ENCODE peak calls at places on chromosomes 6 and 20, in five cellular contexts. H is SK-N-SH, M is GM12878, O is K562, K is GM12892. T is an unnamed sample.

GRCh38 chr20:31485450-31486339 is 10.6 kb downstream of the REM1 start:
- DNase-seq in H (peak), M (no peak), O (peak), K (no peak), T (no peak)

GRCh38 chr6:138805431-138805830 is 9.5 kb downstream of the ECT2L start:
- DNase-seq in H (no peak), M (no peak), O (no peak), K (no peak), T (no peak)

GRCh38 chr6:148164645-148165044 is 178.0 kb upstream of the SASH1 start:
- DNase-seq in H (no peak), M (no peak), O (peak), K (no peak), T (no peak)

GRCh38 chr6:6842301-6842700 is 253.8 kb downstream of the LY86 start:
- DNase-seq in H (no peak), M (no peak), O (no peak), K (no peak), T (no peak)

GRCh38 chr6:75409928-75410327 is 83.7 kb downstream of the FILIP1 start:
- DNase-seq in H (no peak), M (no peak), O (no peak), K (no peak), T (no peak)

GRCh38 chr6:100167585-100167984 is 173.6 kb upstream of the MCHR2 start:
- DNase-seq in H (no peak), M (no peak), O (no peak), K (no peak), T (no peak)

GRCh38 chr6:133764011-133764812 is 124.7 kb upstream of the TCF21 start:
- DNase-seq in H (no peak), M (no peak), O (no peak), K (no peak), T (no peak)

GRCh38 chr20:51132286-51132810 is 109.4 kb upstream of the KCNG1 start:
- DNase-seq in H (no peak), M (no peak), O (no peak), K (no peak), T (no peak)

GRCh38 chr6:161836643-161837448 is 563.0 kb upstream of the AGPAT4 start:
- DNase-seq in H (no peak), M (no peak), O (no peak), K (no peak), T (no peak)

GRCh38 chr20:22374678-22375590 is 209.4 kb downstream of the FOXA2 start:
- DNase-seq in H (no peak), M (no peak), O (no peak), K (no peak), T (no peak)

GRCh38 chr6:148193063-148193680 is 149.5 kb upstream of the SASH1 start:
- DNase-seq in H (no peak), M (no peak), O (no peak), K (no peak), T (no peak)

GRCh38 chr20:16125810-16126209 is 447.4 kb downstream of the KIF16B start:
- DNase-seq in H (no peak), M (no peak), O (no peak), K (no peak), T (no peak)

GRCh38 chr20:19430641-19431307 is 218.3 kb downstream of the SLC24A3 start:
- DNase-seq in H (no peak), M (no peak), O (no peak), K (no peak), T (no peak)

GRCh38 chr6:138691595-138692057 is 81.9 kb upstream of the CCDC28A start:
- DNase-seq in H (no peak), M (no peak), O (no peak), K (no peak), T (no peak)

GRCh38 chr6:143941852-143942627 is 66.0 kb downstream of the PLAGL1 start:
- DNase-seq in H (peak), M (no peak), O (peak), K (peak), T (no peak)

GRCh38 chr20:62840244-62841197 is 21.1 kb downstream of the TCFL5 start:
- DNase-seq in H (peak), M (no peak), O (no peak), K (no peak), T (no peak)

GRCh38 chr6:136696238-136696637 is 96.0 kb downstream of the MAP3K5 start:
- DNase-seq in H (no peak), M (no peak), O (no peak), K (no peak), T (no peak)

GRCh38 chr6:97401533-97401932 is 118.5 kb upstream of the MMS22L start:
- DNase-seq in H (no peak), M (no peak), O (no peak), K (no peak), T (no peak)

GRCh38 chr6:136067731-136068341 is 182.3 kb downstream of the MTFR2 start:
- DNase-seq in H (no peak), M (no peak), O (no peak), K (no peak), T (no peak)

GRCh38 chr6:58073263-58073662 is 755.8 kb downstream of the PRIM2 start:
- DNase-seq in H (no peak), M (no peak), O (no peak), K (no peak), T (no peak)

GRCh38 chr20:62723351-62723750 is 14.7 kb downstream of the NTSR1 start:
- DNase-seq in H (no peak), M (no peak), O (no peak), K (no peak), T (no peak)

GRCh38 chr6:142413111-142413510 is 111.3 kb downstream of the ADGRG6 start:
- DNase-seq in H (no peak), M (no peak), O (no peak), K (no peak), T (no peak)

GRCh38 chr20:24953204-24953565 is 4.1 kb downstream of the CST7 start:
- DNase-seq in H (no peak), M (no peak), O (no peak), K (no peak), T (no peak)

GRCh38 chr6:111985202-111985731 is 68.6 kb upstream of the CCN6 start:
- DNase-seq in H (no peak), M (no peak), O (no peak), K (no peak), T (no peak)

GRCh38 chr20:41138527-41139226 is 1.3 kb downstream of the PLCG1 start:
- DNase-seq in H (peak), M (no peak), O (no peak), K (no peak), T (no peak)

GRCh38 chr6:139277161-139277560 is 14.6 kb downstream of the TXLNB start:
- DNase-seq in H (no peak), M (no peak), O (no peak), K (no peak), T (no peak)

GRCh38 chr6:43970913-43971775 is 156.1 kb downstream of the MRPL14 start:
- DNase-seq in H (no peak), M (no peak), O (peak), K (no peak), T (no peak)

GRCh38 chr6:41625442-41625841 is 12.8 kb upstream of the MDFI start:
- DNase-seq in H (no peak), M (no peak), O (no peak), K (no peak), T (no peak)

GRCh38 chr6:82704048-82704447 is 340.4 kb downstream of the TPBG start:
- DNase-seq in H (no peak), M (no peak), O (no peak), K (no peak), T (no peak)

GRCh38 chr6:151731313-151731712 is 76.2 kb upstream of the ESR1 start:
- DNase-seq in H (no peak), M (no peak), O (no peak), K (no peak), T (no peak)

GRCh38 chr6:92495246-92495645 is 924.1 kb downstream of the EPHA7 start:
- DNase-seq in H (no peak), M (no peak), O (no peak), K (no peak), T (no peak)

GRCh38 chr20:6583134-6583738 is 184.2 kb upstream of the BMP2 start:
- DNase-seq in H (peak), M (peak), O (no peak), K (no peak), T (peak)

DNA sequence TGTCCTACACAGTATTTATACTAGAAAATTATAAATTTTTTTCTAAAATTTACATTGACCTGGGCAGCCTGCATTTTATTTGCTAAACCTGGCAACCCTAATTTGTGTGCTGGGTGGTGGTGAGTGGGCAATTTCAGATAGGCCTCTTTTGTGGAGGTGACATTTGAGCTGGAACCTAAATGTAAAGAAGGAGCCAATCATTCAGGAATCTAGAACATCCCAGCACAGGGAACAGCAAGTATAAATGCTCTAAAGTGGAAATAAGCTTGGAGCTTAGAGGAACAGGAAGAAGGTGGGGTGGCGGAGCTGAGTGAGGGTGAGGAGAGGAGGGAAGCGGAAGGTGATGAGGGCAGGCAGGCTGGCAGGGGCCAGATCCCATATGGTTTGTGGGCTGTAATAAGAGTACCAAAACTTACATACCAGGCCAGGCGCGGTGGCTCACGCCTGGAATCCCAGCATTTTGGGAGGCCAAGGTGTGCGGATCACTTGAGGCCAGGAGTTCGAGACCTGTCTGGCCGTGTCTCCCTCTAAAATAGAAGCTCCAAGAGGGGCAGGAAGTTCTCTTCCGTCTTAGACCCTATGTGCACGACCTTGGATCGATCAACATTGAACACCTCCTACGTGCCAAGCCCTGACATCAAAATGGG is 549 bp upstream of the CSE1L start:
- DNase-seq in H (peak), M (no peak), O (peak), K (no peak), T (no peak)
- TF ChIP-seq TAF1 in H (no peak), M (no peak), O (no peak), K (no peak), T (no peak)

DNA sequence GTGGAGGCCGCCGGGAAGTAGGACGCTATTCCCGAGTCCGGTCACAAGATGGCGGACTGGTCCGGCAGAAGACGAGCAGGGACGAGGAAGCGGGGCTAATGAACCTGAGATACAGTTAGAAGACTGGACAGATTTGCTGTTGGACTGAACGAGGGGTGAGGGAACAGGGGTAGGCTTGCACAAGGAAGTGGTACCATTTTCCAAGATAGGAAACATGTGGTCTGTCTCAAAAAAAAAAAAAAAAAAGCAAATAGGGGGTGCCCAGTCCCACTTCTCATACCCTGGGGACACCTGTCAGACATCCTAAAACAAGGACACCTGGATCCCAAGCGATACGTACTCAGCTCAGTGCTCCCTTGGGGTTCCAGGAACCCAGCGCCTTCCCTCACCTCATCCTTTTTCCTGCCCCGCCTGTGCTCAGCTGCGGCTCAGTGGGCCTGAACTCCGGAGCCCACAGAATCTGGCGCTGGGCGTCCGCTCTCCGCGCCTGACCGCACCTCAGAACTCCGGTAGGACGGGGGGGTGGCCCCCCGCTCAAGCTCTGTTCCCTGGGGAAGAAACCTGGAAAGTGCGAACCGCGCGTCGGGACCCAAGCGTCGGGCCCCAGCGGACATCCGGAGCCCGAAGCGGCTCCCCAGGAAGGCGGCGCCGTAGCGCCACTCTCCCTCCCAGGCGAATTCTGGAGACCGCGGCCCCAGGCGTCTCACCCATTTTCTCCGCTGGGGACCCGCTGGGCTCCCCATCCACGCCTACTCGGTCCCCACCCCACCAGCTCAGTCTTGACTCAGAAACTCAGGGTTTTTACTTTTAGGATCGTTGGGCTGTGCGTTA is at the start of gene LY6G5C:
- DNase-seq in H (peak), M (no peak), O (peak), K (peak), T (peak)
- TF ChIP-seq POLR2AphosphoS5 in H (no peak), M (no peak), O (no peak), K (no peak), T (no peak)

GRCh38 chr6:165468836-165469235 is 159.4 kb upstream of the C6orf118 start:
- DNase-seq in H (no peak), M (no peak), O (no peak), K (no peak), T (no peak)

GRCh38 chr6:165468361-165468760 is 159.0 kb upstream of the C6orf118 start:
- DNase-seq in H (no peak), M (no peak), O (no peak), K (no peak), T (no peak)

GRCh38 chr6:165469483-165469882 is 160.1 kb upstream of the C6orf118 start:
- DNase-seq in H (no peak), M (no peak), O (no peak), K (no peak), T (no peak)
- TF ChIP-seq TAF1 in H (no peak), M (no peak), O (no peak), K (no peak), T (no peak)

GRCh38 chr20:49594143-49594928 is 26.4 kb upstream of the PTGIS start:
- DNase-seq in H (no peak), M (no peak), O (no peak), K (no peak), T (no peak)
- TF ChIP-seq POLR2AphosphoS5 in H (no peak), M (no peak), O (no peak), K (no peak), T (no peak)

GRCh38 chr6:56088641-56089040 is 158.7 kb downstream of the COL21A1 start:
- DNase-seq in H (no peak), M (no peak), O (no peak), K (no peak), T (no peak)
- TF ChIP-seq TAF1 in H (no peak), M (no peak), O (no peak), K (no peak), T (no peak)

DNA sequence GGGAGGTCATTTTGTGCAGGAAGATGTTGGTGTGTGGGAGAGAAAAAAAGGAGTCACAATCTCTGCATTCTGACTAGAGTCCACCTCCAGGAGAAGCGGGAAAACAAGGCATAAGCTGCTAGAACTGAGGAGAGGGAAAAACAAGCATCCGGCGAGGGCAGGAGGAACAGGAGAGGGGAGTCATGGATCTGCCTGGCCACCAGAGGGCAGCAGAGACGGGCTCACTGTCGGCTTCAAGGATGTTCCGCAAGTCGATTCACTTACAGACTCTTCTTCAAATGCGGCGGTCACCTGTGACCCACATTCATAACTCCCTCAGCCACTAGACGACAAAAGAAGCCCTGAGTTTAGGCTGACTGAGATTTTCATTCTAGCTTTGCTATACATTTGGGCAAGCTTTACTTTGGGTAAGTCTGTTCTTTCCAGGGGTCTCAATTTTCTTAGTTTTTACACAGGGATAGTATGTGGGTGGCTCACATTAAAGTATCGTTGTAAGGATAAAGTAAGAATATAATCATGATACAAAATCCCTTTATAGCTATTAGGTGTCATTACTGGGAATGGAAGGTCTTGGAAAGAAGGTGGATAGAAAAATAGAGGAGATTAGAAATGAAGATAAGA is 6.6 kb upstream of the BTNL2 start:
- DNase-seq in H (peak), M (peak), O (peak), K (peak), T (peak)
- TF ChIP-seq POLR2AphosphoS5 in H (no peak), M (no peak), O (no peak), K (no peak), T (no peak)

DNA sequence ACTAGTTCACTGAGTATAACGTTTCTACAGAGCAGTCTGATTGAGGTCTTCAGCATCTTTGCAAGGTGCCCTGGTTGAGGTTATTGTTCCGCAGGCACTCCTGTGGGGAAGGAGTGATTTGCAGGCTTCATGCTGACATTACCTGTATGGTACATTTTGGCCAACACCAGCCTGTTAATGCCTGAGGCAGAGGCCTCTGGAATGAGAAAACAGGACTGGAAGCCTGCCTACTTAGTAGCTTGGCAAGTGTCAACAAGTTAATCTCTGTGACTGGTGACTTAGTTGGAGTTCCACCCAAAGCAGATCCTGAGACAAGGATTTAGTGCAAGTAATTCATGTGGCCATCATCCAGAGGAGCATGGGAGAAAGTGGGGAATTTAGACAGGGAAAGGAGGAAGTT is 24.6 kb downstream of the MAS1 start:
- DNase-seq in H (no peak), M (no peak), O (no peak), K (no peak), T (no peak)
- TF ChIP-seq TAF1 in H (no peak), M (no peak), O (no peak), K (no peak), T (no peak)

DNA sequence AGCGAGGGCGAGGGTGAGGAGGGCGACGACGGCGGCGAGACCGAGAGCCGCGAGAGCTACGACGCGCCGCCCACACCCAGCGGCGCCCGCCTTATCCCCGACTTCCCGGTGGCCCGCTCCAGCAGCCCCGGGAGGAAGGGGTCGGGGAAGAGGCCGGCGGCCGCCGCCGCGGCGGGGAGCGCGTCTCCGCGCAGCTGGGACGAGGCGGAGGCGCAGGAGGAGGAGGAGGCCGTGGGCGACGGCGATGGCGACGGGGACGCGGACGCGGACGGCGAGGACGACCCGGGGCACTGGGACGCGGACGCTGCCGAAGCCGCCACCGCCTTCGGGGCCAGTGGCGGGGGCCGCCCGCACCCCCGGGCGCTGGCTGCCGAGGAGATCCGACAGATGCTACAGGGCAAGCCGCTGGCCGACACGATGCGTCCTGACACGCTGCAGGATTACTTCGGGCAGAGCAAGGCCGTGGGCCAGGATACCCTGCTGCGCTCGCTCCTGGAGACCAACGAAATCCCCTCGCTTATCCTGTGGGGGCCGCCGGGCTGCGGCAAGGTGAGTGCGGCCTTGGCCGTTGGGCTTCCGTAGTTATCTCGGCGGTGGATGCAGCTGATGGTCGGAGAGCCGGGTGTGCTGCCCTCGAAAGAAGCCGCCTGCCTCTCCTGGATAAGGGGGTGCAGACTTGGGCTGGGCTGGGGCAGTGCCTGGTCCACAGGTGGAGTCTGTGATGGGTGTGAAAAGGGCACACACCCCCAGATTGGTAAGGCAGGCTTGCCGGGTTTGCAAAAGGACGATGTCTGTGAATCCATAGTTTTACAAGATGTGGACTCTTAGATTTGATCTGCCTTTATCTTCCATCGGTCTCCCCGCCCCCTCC is 938 bp downstream of the WRNIP1 start:
- DNase-seq in H (peak), M (no peak), O (peak), K (peak), T (peak)
- TF ChIP-seq POLR2AphosphoS5 in H (no peak), M (no peak), O (no peak), K (no peak), T (no peak)

GRCh38 chr6:127195833-127196232 is 70.8 kb upstream of the RNF146 start:
- DNase-seq in H (no peak), M (no peak), O (no peak), K (no peak), T (no peak)

GRCh38 chr6:127188752-127189151 is 70.3 kb downstream of the RSPO3 start:
- DNase-seq in H (no peak), M (no peak), O (no peak), K (no peak), T (no peak)

GRCh38 chr6:127192911-127193503 is 73.7 kb upstream of the RNF146 start:
- DNase-seq in H (no peak), M (no peak), O (no peak), K (no peak), T (no peak)

GRCh38 chr6:127190552-127190951 is 72.1 kb downstream of the RSPO3 start:
- DNase-seq in H (no peak), M (no peak), O (peak), K (no peak), T (no peak)

DNA sequence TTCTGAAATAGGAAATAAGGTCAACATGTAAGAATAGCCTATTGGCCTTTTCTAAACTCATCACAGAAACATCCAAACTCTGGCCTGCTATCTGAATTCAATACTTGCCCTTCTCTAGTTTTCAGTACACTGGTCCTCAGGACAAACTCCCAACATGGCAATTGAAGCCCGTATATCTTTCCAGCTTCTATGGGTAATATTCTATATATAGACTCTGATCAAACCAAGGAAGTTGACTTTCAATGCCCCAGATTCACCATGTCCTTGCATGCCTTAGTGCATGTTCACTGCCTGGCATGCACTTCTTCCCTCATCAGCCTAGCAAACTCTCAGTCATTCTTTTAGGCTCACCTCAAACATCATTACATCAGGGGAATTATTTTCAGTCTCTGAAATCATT is 73.2 kb downstream of the RSPO3 start:
- DNase-seq in H (no peak), M (no peak), O (no peak), K (no peak), T (no peak)
- TF ChIP-seq TAF1 in H (no peak), M (no peak), O (no peak), K (no peak), T (no peak)

T was measured in GM12891.